ENCODE peak calls at places on chromosomes 12 and 14, in four cellular contexts. E is skeletal muscle cell, X is endothelial cell, T is aorta. L is an unnamed sample.

GRCh38 chr12:33628087-33628486 is 188.5 kb upstream of the SYT10 start:
- DNase-seq in T (no peak), E (no peak), X (no peak), L (no peak)

GRCh38 chr14:54216827-54217226 is 180.0 kb upstream of the CDKN3 start:
- DNase-seq in E (no peak), T (no peak), X (no peak), L (no peak)

GRCh38 chr12:7072024-7072423 is 11.5 kb downstream of the C1S start:
- DNase-seq in T (no peak), X (no peak), E (no peak), L (no peak)

GRCh38 chr12:22687677-22688076 is 62.7 kb downstream of the ETNK1 start:
- DNase-seq in T (no peak), X (no peak), E (no peak), L (no peak)

GRCh38 chr14:95190346-95190840 is 33.1 kb upstream of the DICER1 start:
- DNase-seq in X (no peak), T (no peak), E (no peak), L (no peak)

GRCh38 chr14:32478027-32478426 is 148.9 kb downstream of the AKAP6 start:
- DNase-seq in T (no peak), E (no peak), X (no peak), L (no peak)

GRCh38 chr12:1918081-1918874 is at the start of gene CACNA2D4:
- DNase-seq in E (no peak), X (no peak), T (peak; percentile 69), L (peak; percentile 47)

GRCh38 chr12:89238593-89238992 is 113.7 kb downstream of the DUSP6 start:
- DNase-seq in E (no peak), X (no peak), T (no peak), L (no peak)

GRCh38 chr12:108567974-108568652 is 5.7 kb downstream of the ISCU start:
- DNase-seq in X (no peak), T (no peak), E (no peak), L (no peak)

L was measured in sciatic nerve.